ENCODE peak calls at places on chromosomes 13 and 19, in seven cellular contexts. C is CD14-positive monocyte, Z is fibroblast of mammary gland, M is T-helper 1 cell, V is NAMALWA, Y is HS-5, T is Calu3. G is an unnamed sample.

GRCh38 chr13:43942301-43942700 is 62.6 kb downstream of the LACC1 start:
- DNase-seq in C (no peak), Z (no peak), M (no peak), V (no peak), Y (no peak), T (no peak), G (no peak)

GRCh38 chr19:752652-753517 is 2.0 kb downstream of the MISP start:
- DNase-seq in C (peak; percentile 85), Z (peak; percentile 85), M (no peak), V (no peak), Y (no peak), T (peak; percentile 87), G (no peak)

GRCh38 chr19:3366761-3367571 is 583 bp downstream of the NFIC start:
- DNase-seq in C (no peak), Z (no peak), M (no peak), V (no peak), Y (no peak), T (peak; percentile 26), G (no peak)

GRCh38 chr13:32639502-32640105 is 53.4 kb downstream of the PDS5B start:
- DNase-seq in C (no peak), Z (peak; percentile 78), M (peak; percentile 22), V (peak; percentile 77), Y (no peak), T (peak; percentile 23), G (peak; percentile 39)

GRCh38 chr13:44117351-44117750 is 237.6 kb downstream of the LACC1 start:
- DNase-seq in C (no peak), Z (no peak), M (no peak), V (peak; percentile 23), Y (no peak), T (no peak), G (no peak)

GRCh38 chr13:77267362-77267761 is 59.5 kb downstream of the MYCBP2 start:
- DNase-seq in C (no peak), Z (peak; percentile 64), M (no peak), V (no peak), Y (no peak), T (no peak), G (no peak)

GRCh38 chr19:11539495-11540365 is 1.1 kb downstream of the CNN1 start:
- DNase-seq in C (no peak), Z (no peak), M (no peak), V (no peak), Y (no peak), T (no peak), G (no peak)

GRCh38 chr13:112342841-112343361 is 33.3 kb upstream of the SPACA7 start:
- DNase-seq in C (no peak), Z (no peak), M (no peak), V (no peak), Y (no peak), T (no peak), G (no peak)

GRCh38 chr19:51799311-51799997 is 4.5 kb downstream of the FPR3 start:
- DNase-seq in C (peak; percentile 91), Z (peak; percentile 97), M (no peak), V (no peak), Y (peak; percentile 80), T (peak; percentile 61), G (peak; percentile 59)

GRCh38 chr19:39347332-39348227 is 5.4 kb downstream of the SAMD4B start:
- DNase-seq in C (no peak), Z (peak; percentile 48), M (no peak), V (no peak), Y (no peak), T (no peak), G (no peak)

GRCh38 chr13:72458701-72459100 is 268.7 kb downstream of the MZT1 start:
- DNase-seq in C (no peak), Z (peak; percentile 2), M (no peak), V (no peak), Y (no peak), T (peak; percentile 1), G (no peak)

GRCh38 chr19:33132425-33132824 is 511 bp downstream of the WDR88 start:
- DNase-seq in C (no peak), Z (no peak), M (no peak), V (no peak), Y (no peak), T (peak; percentile 14), G (peak; percentile 74)

GRCh38 chr13:23378009-23378632 is 55.4 kb downstream of the SACS start:
- DNase-seq in C (peak; percentile 57), Z (peak; percentile 100), M (no peak), V (peak; percentile 61), Y (peak; percentile 83), T (no peak), G (no peak)

GRCh38 chr19:2132731-2133490 is 18.5 kb downstream of the AP3D1 start:
- DNase-seq in C (no peak), Z (no peak), M (no peak), V (no peak), Y (no peak), T (no peak), G (no peak)

GRCh38 chr19:49636230-49636932 is 3.6 kb downstream of the RRAS start:
- DNase-seq in C (no peak), Z (no peak), M (no peak), V (no peak), Y (no peak), T (no peak), G (no peak)

GRCh38 chr19:34135033-34135370 is 37.3 kb upstream of the LSM14A start:
- DNase-seq in C (no peak), Z (no peak), M (no peak), V (peak; percentile 22), Y (no peak), T (no peak), G (no peak)

GRCh38 chr13:30726192-30726591 is 9.2 kb upstream of the ALOX5AP start:
- DNase-seq in C (no peak), Z (no peak), M (no peak), V (no peak), Y (no peak), T (no peak), G (no peak)

GRCh38 chr13:98942997-98943396 is 34.9 kb downstream of the DOCK9 start:
- DNase-seq in C (no peak), Z (peak; percentile 65), M (no peak), V (no peak), Y (no peak), T (no peak), G (no peak)

GRCh38 chr13:110705826-110706569 is at the start of gene CARS2:
- DNase-seq in C (peak; percentile 95), Z (peak; percentile 92), M (peak; percentile 91), V (peak; percentile 98), Y (peak; percentile 42), T (peak; percentile 80), G (peak; percentile 95)

GRCh38 chr13:45847554-45848224 is 3.9 kb downstream of the SIAH3 start:
- DNase-seq in C (peak; percentile 65), Z (no peak), M (peak; percentile 9), V (peak; percentile 39), Y (no peak), T (peak; percentile 42), G (no peak)

GRCh38 chr13:51921790-51922740 is 60.3 kb downstream of the CCDC70 start:
- DNase-seq in C (no peak), Z (no peak), M (no peak), V (no peak), Y (no peak), T (no peak), G (no peak)

GRCh38 chr13:40109324-40109958 is 454.0 kb downstream of the COG6 start:
- DNase-seq in C (no peak), Z (peak; percentile 98), M (no peak), V (no peak), Y (peak; percentile 69), T (peak; percentile 17), G (no peak)

GRCh38 chr19:342801-343421 is 1.7 kb downstream of the MIER2 start:
- DNase-seq in C (peak; percentile 82), Z (peak; percentile 98), M (no peak), V (no peak), Y (peak; percentile 67), T (peak; percentile 41), G (peak; percentile 61)

GRCh38 chr13:75180805-75181455 is 301.0 kb downstream of the TBC1D4 start:
- DNase-seq in C (no peak), Z (peak; percentile 28), M (no peak), V (no peak), Y (peak; percentile 33), T (no peak), G (no peak)

GRCh38 chr19:49683814-49684250 is 5.6 kb upstream of the ADM5 start:
- DNase-seq in C (no peak), Z (no peak), M (no peak), V (no peak), Y (no peak), T (no peak), G (no peak)